ENCODE peak calls at places on chromosomes 2 and 18, in six cellular contexts. N, L, H, O, S and U are unnamed samples. For H3K4me1, the result is how much of the 10 kb centered on the place peaks cover.

GRCh38 chr2:171523969-171524401 is 1.7 kb downstream of the CYBRD1 start:
- DNase-seq in L (no peak), N (no peak), S (no peak), H (no peak), O (no peak), U (peak)

GRCh38 chr2:144801766-144802165 is 281.8 kb upstream of the ZEB2 start:
- DNase-seq in H (no peak), O (no peak), N (no peak), L (no peak), S (no peak), U (no peak)

GRCh38 chr18:45938488-45938935 is 28.6 kb downstream of the EPG5 start:
- DNase-seq in L (no peak), S (no peak), H (no peak), N (no peak), O (no peak), U (no peak)

GRCh38 chr2:15797231-15797945 is 143.0 kb upstream of the MYCN start:
- DNase-seq in H (no peak), N (no peak), O (no peak), L (no peak), S (no peak), U (no peak)

GRCh38 chr2:37672104-37672869 is 845 bp upstream of the CDC42EP3 start:
- DNase-seq in H (peak), O (no peak), N (peak), L (peak), S (no peak), U (peak)

GRCh38 chr2:22215517-22215916 is 1091.7 kb downstream of the TDRD15 start:
- DNase-seq in S (no peak), O (no peak), N (no peak), H (no peak), L (no peak), U (no peak)

GRCh38 chr2:28360742-28361293 is 31.8 kb upstream of the FOSL2 start:
- DNase-seq in N (no peak), S (no peak), H (no peak), L (no peak), O (no peak), U (no peak)

GRCh38 chr18:39523281-39523680 is 1957.7 kb upstream of the CELF4 start:
- DNase-seq in L (no peak), N (peak), H (no peak), O (no peak), S (no peak), U (no peak)

GRCh38 chr18:22985250-22985649 is 52.1 kb downstream of the RBBP8 start:
- DNase-seq in O (no peak), N (no peak), H (no peak), S (no peak), L (no peak), U (no peak)

GRCh38 chr2:12192762-12193161 is 446.3 kb downstream of the LPIN1 start:
- DNase-seq in N (no peak), O (no peak), H (no peak), S (no peak), L (no peak), U (no peak)

GRCh38 chr2:152682663-152683062 is 34.6 kb downstream of the PRPF40A start:
- DNase-seq in H (no peak), L (no peak), N (no peak), S (no peak), O (no peak), U (no peak)

GRCh38 chr2:192286093-192286701 is 91.5 kb upstream of the TMEFF2 start:
- DNase-seq in H (no peak), L (peak), N (peak), O (no peak), S (no peak), U (no peak)

GRCh38 chr2:183038341-183039300 is at the start of gene NCKAP1:
- DNase-seq in N (peak), O (peak), H (peak), S (peak), L (peak), U (peak)

GRCh38 chr2:37698931-37699481 is 27.6 kb upstream of the CDC42EP3 start:
- DNase-seq in L (no peak), S (no peak), H (no peak), N (no peak), O (no peak), U (no peak)

GRCh38 chr2:134410831-134411231 is 157.0 kb downstream of the MGAT5 start:
- DNase-seq in L (peak), S (no peak), H (peak), O (no peak), N (no peak), U (no peak)

GRCh38 chr2:113877651-113878594 is 12.0 kb upstream of the ACTR3 start:
- DNase-seq in H (no peak), S (no peak), N (peak), L (no peak), O (no peak), U (no peak)

GRCh38 chr2:224560549-224560948 is 24.6 kb downstream of the CUL3 start:
- DNase-seq in N (no peak), H (no peak), S (no peak), L (no peak), O (no peak), U (no peak)

GRCh38 chr2:224552771-224553170 is 32.4 kb downstream of the CUL3 start:
- DNase-seq in H (no peak), L (no peak), O (no peak), N (no peak), S (no peak), U (no peak)

GRCh38 chr2:224555823-224556366 is 29.3 kb downstream of the CUL3 start:
- DNase-seq in L (no peak), N (no peak), H (no peak), O (no peak), S (no peak), U (no peak)

GRCh38 chr2:224551693-224552092 is 33.5 kb downstream of the CUL3 start:
- DNase-seq in H (no peak), N (no peak), O (no peak), L (no peak), S (no peak), U (no peak)

DNA sequence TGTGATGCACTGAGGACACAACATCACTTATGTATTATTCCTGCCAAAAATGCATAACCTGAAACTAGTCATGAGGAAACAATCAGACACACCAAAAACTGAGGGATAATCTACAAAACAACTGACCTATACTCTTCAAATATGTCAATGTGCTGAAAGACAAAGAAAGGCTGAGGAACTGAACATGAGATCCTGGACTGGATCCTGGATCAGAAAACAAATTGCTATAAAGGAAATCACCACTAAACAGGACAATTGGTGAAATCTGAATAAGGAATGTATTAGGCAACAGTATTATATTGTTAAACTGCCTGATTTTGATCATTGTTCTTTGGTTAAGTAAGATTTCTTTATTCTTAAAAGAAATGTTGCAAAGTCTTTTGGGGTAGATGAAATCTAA is 28.8 kb downstream of the CUL3 start:
- DNase-seq in H (no peak), L (no peak), N (no peak), O (no peak), S (no peak), U (no peak)
- H3K27ac ChIP-seq in H (no peak), L (no peak), N (no peak), O (no peak), S (no peak), U (no peak)

DNA sequence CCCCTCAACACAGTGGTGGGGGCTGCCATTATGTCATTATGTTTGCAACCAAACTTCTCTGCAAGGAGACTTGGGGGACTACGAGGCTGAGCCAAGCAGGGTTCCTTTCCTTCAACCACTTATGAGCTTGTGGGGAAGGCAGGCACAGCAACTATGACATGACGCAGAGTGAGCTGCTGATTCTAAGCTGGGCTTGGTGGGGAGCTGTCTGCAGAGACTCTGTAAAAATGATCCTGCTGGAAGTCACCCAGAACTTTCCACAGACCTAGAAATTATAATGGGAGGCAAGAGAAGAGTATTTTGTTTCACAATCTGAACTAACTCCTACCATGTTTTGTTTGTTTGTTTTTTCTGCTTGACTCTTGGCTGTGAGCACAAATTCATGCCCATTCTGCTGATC is 55.6 kb downstream of the INPP5D start:
- DNase-seq in L (no peak), O (no peak), H (no peak), N (no peak), S (no peak), U (no peak)
- H3K4me1 ChIP-seq in L (under half), O (under half), H (under half), N (under half), S (under half), U (under half)

GRCh38 chr2:209933499-209934458 is 68.7 kb upstream of the RPE start:
- DNase-seq in O (no peak), L (no peak), H (no peak), N (no peak), S (no peak), U (no peak)

GRCh38 chr2:209940923-209941322 is 61.5 kb upstream of the RPE start:
- DNase-seq in O (no peak), S (no peak), L (no peak), H (no peak), N (no peak), U (no peak)

GRCh38 chr2:209938906-209939305 is 63.5 kb upstream of the RPE start:
- DNase-seq in N (no peak), L (no peak), H (no peak), O (no peak), S (no peak), U (no peak)

GRCh38 chr2:209936106-209936663 is 66.3 kb upstream of the RPE start:
- DNase-seq in O (no peak), H (no peak), L (peak), S (no peak), N (no peak), U (no peak)

DNA sequence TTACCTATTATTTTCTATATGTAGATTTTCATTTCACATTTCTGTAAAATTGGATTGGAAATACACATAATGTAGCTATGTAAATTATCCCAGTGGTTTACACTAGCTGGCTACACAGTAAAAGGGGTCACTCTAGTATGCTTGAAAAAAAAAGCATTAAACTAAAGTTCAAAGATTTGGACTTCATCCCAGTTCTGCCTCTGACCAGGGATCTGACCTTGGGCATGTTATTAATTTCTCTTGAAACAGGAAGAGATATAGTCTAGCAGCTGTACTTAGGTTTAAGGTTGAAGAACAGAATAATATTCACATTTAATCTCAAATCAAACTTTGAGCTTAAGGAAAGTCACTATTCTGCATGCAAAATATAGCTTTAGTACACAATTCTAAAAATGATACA is 64.5 kb upstream of the RPE start:
- DNase-seq in L (no peak), H (no peak), N (no peak), S (no peak), O (no peak), U (no peak)
- TF ChIP-seq CTCF in L (no peak), H (no peak), N (no peak), S (no peak), O (no peak), U (no peak)

GRCh38 chr2:205686231-205687017 is 4.1 kb downstream of the NRP2 start:
- DNase-seq in H (no peak), N (no peak), L (no peak), S (no peak), O (no peak), U (no peak)

GRCh38 chr2:205688417-205689200 is 6.3 kb downstream of the NRP2 start:
- DNase-seq in L (no peak), O (no peak), S (no peak), N (no peak), H (no peak), U (no peak)

GRCh38 chr2:205684871-205685313 is 2.6 kb downstream of the NRP2 start:
- DNase-seq in H (no peak), O (no peak), N (no peak), L (no peak), S (no peak), U (peak)

GRCh38 chr2:205685314-205686230 is 3.3 kb downstream of the NRP2 start:
- DNase-seq in H (no peak), N (no peak), L (no peak), S (no peak), O (no peak), U (peak)

GRCh38 chr2:205687018-205687956 is 5.0 kb downstream of the NRP2 start:
- DNase-seq in H (no peak), O (no peak), L (no peak), N (no peak), S (no peak), U (no peak)
- H3K27ac ChIP-seq in H (no peak), O (no peak), L (no peak), N (no peak), S (no peak), U (peak)

DNA sequence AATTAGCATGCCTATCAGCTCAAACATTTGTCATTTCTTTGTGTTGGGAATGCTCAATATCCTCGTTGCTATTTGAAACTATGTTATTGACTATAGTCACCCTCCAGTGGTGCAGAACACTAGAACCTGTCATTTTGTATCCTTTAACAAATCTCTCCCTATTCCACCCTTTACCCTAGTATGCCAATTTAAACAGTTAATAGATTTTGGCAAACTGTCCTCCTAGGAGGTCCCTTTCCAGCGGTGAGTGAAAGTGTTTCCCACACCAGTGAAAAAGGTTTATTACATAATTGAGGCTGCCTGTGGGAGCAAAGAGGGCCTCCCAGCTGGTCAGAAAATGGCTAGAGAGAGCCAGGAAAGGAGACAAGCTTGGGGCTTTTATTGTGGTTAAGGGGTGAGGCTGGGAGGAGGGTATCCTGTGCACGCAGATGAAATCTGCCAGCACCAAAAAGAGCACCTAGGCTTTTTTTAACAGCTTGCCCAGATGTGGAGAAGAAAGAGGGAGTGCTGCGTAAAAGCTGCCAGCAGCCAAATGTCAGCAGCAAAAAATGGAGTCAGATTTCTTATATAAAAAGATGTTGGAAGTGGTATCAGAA is 1.8 kb upstream of the DRC1 start:
- DNase-seq in O (no peak), H (no peak), L (no peak), N (no peak), S (no peak), U (no peak)
- H3K4me1 ChIP-seq in O (under half), H (under half), L (under half), N (under half), S (under half), U (under half)

GRCh38 chr2:62423235-62423634 is 82.8 kb downstream of the TMEM17 start:
- DNase-seq in O (no peak), N (peak), H (no peak), S (peak), L (no peak), U (no peak)
- TF ChIP-seq CTCF in O (no peak), N (no peak), H (no peak), S (no peak), L (no peak), U (no peak)

GRCh38 chr2:54466880-54467279 is 10.8 kb downstream of the SPTBN1 start:
- DNase-seq in N (no peak), L (no peak), H (no peak), S (no peak), O (no peak), U (no peak)
- H3K27ac ChIP-seq in N (no peak), L (no peak), H (no peak), S (peak), O (peak), U (peak)

GRCh38 chr2:10397297-10397875 is 50.7 kb downstream of the ODC1 start:
- DNase-seq in L (no peak), S (no peak), N (no peak), H (no peak), O (no peak), U (no peak)
- H3K4me1 ChIP-seq in L (under half), S (under half), N (under half), H (under half), O (under half), U (half or more)